ENCODE peak calls at places on chromosomes 13 and 19, in five cellular contexts. One of them, this sample, is unnamed.

GRCh38 chr19:5131866-5132561 is 163.1 kb downstream of the KDM4B start:
- DNase-seq in nucleus accumbens: no peak
- DNase-seq in SHP77: no peak
- DNase-seq in activated gamma-delta T cell treated with anti-CD3 and anti-CD28 coated beads, Interleukin-2, amount 50 U/mL, for 16 hours: no peak
- DNase-seq in GM12892: peak
- DNase-seq in this sample: no peak

GRCh38 chr19:43798546-43799409 is 3.5 kb downstream of the LYPD5 start:
- DNase-seq in activated gamma-delta T cell treated with anti-CD3 and anti-CD28 coated beads, Interleukin-2, amount 50 U/mL, for 16 hours: peak
- DNase-seq in GM12892: peak
- DNase-seq in SHP77: no peak
- DNase-seq in nucleus accumbens: peak
- DNase-seq in this sample: no peak

GRCh38 chr13:77415253-77416127 is 88.6 kb upstream of the MYCBP2 start:
- DNase-seq in SHP77: no peak
- DNase-seq in GM12892: no peak
- DNase-seq in activated gamma-delta T cell treated with anti-CD3 and anti-CD28 coated beads, Interleukin-2, amount 50 U/mL, for 16 hours: no peak
- DNase-seq in nucleus accumbens: no peak
- DNase-seq in this sample: no peak

GRCh38 chr13:97388385-97388784 is 45.6 kb upstream of the RAP2A start:
- DNase-seq in GM12892: no peak
- DNase-seq in nucleus accumbens: no peak
- DNase-seq in SHP77: no peak
- DNase-seq in activated gamma-delta T cell treated with anti-CD3 and anti-CD28 coated beads, Interleukin-2, amount 50 U/mL, for 16 hours: no peak
- DNase-seq in this sample: no peak

GRCh38 chr19:29085630-29086029 is 127.3 kb downstream of the UQCRFS1 start:
- DNase-seq in nucleus accumbens: no peak
- DNase-seq in GM12892: no peak
- DNase-seq in SHP77: no peak
- DNase-seq in activated gamma-delta T cell treated with anti-CD3 and anti-CD28 coated beads, Interleukin-2, amount 50 U/mL, for 16 hours: no peak
- DNase-seq in this sample: no peak

GRCh38 chr13:101331731-101332130 is 84.6 kb downstream of the NALCN start:
- DNase-seq in SHP77: no peak
- DNase-seq in activated gamma-delta T cell treated with anti-CD3 and anti-CD28 coated beads, Interleukin-2, amount 50 U/mL, for 16 hours: no peak
- DNase-seq in GM12892: no peak
- DNase-seq in nucleus accumbens: no peak
- DNase-seq in this sample: no peak

GRCh38 chr13:99792079-99792921 is 179.3 kb downstream of the ZIC5 start:
- DNase-seq in GM12892: no peak
- DNase-seq in nucleus accumbens: no peak
- DNase-seq in activated gamma-delta T cell treated with anti-CD3 and anti-CD28 coated beads, Interleukin-2, amount 50 U/mL, for 16 hours: no peak
- DNase-seq in SHP77: peak
- DNase-seq in this sample: peak

GRCh38 chr19:37902668-37903067 is 3.7 kb downstream of the WDR87 start:
- DNase-seq in nucleus accumbens: peak
- DNase-seq in activated gamma-delta T cell treated with anti-CD3 and anti-CD28 coated beads, Interleukin-2, amount 50 U/mL, for 16 hours: peak
- DNase-seq in GM12892: peak
- DNase-seq in SHP77: peak
- DNase-seq in this sample: peak

GRCh38 chr19:50261446-50261970 is 58.1 kb downstream of the MYH14 start:
- DNase-seq in GM12892: no peak
- DNase-seq in SHP77: no peak
- DNase-seq in activated gamma-delta T cell treated with anti-CD3 and anti-CD28 coated beads, Interleukin-2, amount 50 U/mL, for 16 hours: no peak
- DNase-seq in nucleus accumbens: no peak
- DNase-seq in this sample: no peak

GRCh38 chr19:8392017-8392591 is 1.9 kb downstream of the RAB11B start:
- DNase-seq in nucleus accumbens: peak
- DNase-seq in activated gamma-delta T cell treated with anti-CD3 and anti-CD28 coated beads, Interleukin-2, amount 50 U/mL, for 16 hours: no peak
- DNase-seq in SHP77: peak
- DNase-seq in GM12892: no peak
- DNase-seq in this sample: no peak

GRCh38 chr13:70391678-70392077 is 283.4 kb upstream of the KLHL1 start:
- DNase-seq in nucleus accumbens: no peak
- DNase-seq in activated gamma-delta T cell treated with anti-CD3 and anti-CD28 coated beads, Interleukin-2, amount 50 U/mL, for 16 hours: no peak
- DNase-seq in SHP77: peak
- DNase-seq in GM12892: no peak
- DNase-seq in this sample: no peak

GRCh38 chr19:51644636-51645271 is 1.9 kb downstream of the SIGLEC14 start:
- DNase-seq in activated gamma-delta T cell treated with anti-CD3 and anti-CD28 coated beads, Interleukin-2, amount 50 U/mL, for 16 hours: no peak
- DNase-seq in GM12892: no peak
- DNase-seq in SHP77: no peak
- DNase-seq in nucleus accumbens: no peak
- DNase-seq in this sample: no peak

GRCh38 chr19:3526507-3527244 is 12.3 kb upstream of the TEKTIP1 start:
- DNase-seq in SHP77: no peak
- DNase-seq in activated gamma-delta T cell treated with anti-CD3 and anti-CD28 coated beads, Interleukin-2, amount 50 U/mL, for 16 hours: no peak
- DNase-seq in nucleus accumbens: no peak
- DNase-seq in GM12892: no peak
- DNase-seq in this sample: no peak

GRCh38 chr19:41334793-41335192 is 18.9 kb downstream of the TGFB1 start:
- DNase-seq in SHP77: no peak
- DNase-seq in nucleus accumbens: no peak
- DNase-seq in activated gamma-delta T cell treated with anti-CD3 and anti-CD28 coated beads, Interleukin-2, amount 50 U/mL, for 16 hours: no peak
- DNase-seq in GM12892: no peak
- DNase-seq in this sample: no peak

GRCh38 chr19:4534836-4535658 is at the start of gene PLIN5:
- DNase-seq in nucleus accumbens: peak
- DNase-seq in GM12892: peak
- DNase-seq in activated gamma-delta T cell treated with anti-CD3 and anti-CD28 coated beads, Interleukin-2, amount 50 U/mL, for 16 hours: peak
- DNase-seq in SHP77: peak
- DNase-seq in this sample: peak

GRCh38 chr13:33721719-33722118 is 96.2 kb upstream of the RFC3 start:
- DNase-seq in nucleus accumbens: no peak
- DNase-seq in activated gamma-delta T cell treated with anti-CD3 and anti-CD28 coated beads, Interleukin-2, amount 50 U/mL, for 16 hours: no peak
- DNase-seq in GM12892: no peak
- DNase-seq in SHP77: no peak
- DNase-seq in this sample: no peak

GRCh38 chr13:83937579-83937978 is 55.3 kb upstream of the SLITRK1 start:
- DNase-seq in SHP77: no peak
- DNase-seq in nucleus accumbens: no peak
- DNase-seq in GM12892: no peak
- DNase-seq in activated gamma-delta T cell treated with anti-CD3 and anti-CD28 coated beads, Interleukin-2, amount 50 U/mL, for 16 hours: no peak
- DNase-seq in this sample: no peak

GRCh38 chr19:44698492-44699201 is at the start of gene CEACAM16:
- DNase-seq in nucleus accumbens: no peak
- DNase-seq in activated gamma-delta T cell treated with anti-CD3 and anti-CD28 coated beads, Interleukin-2, amount 50 U/mL, for 16 hours: no peak
- DNase-seq in SHP77: no peak
- DNase-seq in GM12892: no peak
- DNase-seq in this sample: no peak

This sample was measured in NCI-H524.